ENCODE peak calls at places on chromosomes 5 and 9, in nine cellular contexts. S, Q, A, R, P, J, C, W and X are unnamed samples.

GRCh38 chr9:99134893-99135341 is 30.0 kb downstream of the TGFBR1 start:
- DNase-seq in S (no peak), Q (peak; percentile 22), A (no peak), R (no peak), P (peak; percentile 31), J (no peak), C (no peak), W (no peak), X (peak; percentile 57)

GRCh38 chr5:85109616-85110015 is 724.9 kb upstream of the EDIL3 start:
- DNase-seq in S (no peak), Q (no peak), A (no peak), R (no peak), P (no peak), J (no peak), C (no peak), W (no peak), X (peak; percentile 5)

GRCh38 chr5:113749334-113749733 is 235.8 kb downstream of the YTHDC2 start:
- DNase-seq in S (no peak), Q (no peak), A (no peak), R (no peak), P (no peak), J (no peak), C (no peak), W (no peak), X (no peak)

GRCh38 chr9:3740690-3741419 is 215.1 kb upstream of the RFX3 start:
- DNase-seq in S (no peak), Q (no peak), A (no peak), R (no peak), P (no peak), J (no peak), C (no peak), W (no peak), X (peak; percentile 27)

GRCh38 chr5:122937914-122938313 is 92.5 kb downstream of the SNX24 start:
- DNase-seq in S (no peak), Q (no peak), A (no peak), R (peak; percentile 82), P (no peak), J (no peak), C (no peak), W (peak; percentile 47), X (no peak)

GRCh38 chr9:134123764-134124128 is 12.1 kb upstream of the WDR5 start:
- DNase-seq in S (no peak), Q (no peak), A (no peak), R (no peak), P (no peak), J (no peak), C (no peak), W (no peak), X (no peak)

GRCh38 chr5:39231705-39232525 is 12.6 kb upstream of the FYB1 start:
- DNase-seq in S (no peak), Q (peak; percentile 75), A (no peak), R (no peak), P (no peak), J (no peak), C (no peak), W (no peak), X (peak; percentile 5)

GRCh38 chr9:79565245-79565644 is 6.5 kb upstream of the TLE4 start:
- DNase-seq in S (no peak), Q (no peak), A (no peak), R (no peak), P (no peak), J (no peak), C (no peak), W (no peak), X (no peak)

GRCh38 chr5:10018670-10019069 is 231.0 kb downstream of the ATPSCKMT start:
- DNase-seq in S (no peak), Q (peak; percentile 95), A (no peak), R (no peak), P (peak; percentile 76), J (no peak), C (no peak), W (no peak), X (peak; percentile 86)

GRCh38 chr9:110192531-110193326 is 15.2 kb downstream of the C9orf152 start:
- DNase-seq in S (no peak), Q (peak; percentile 83), A (no peak), R (no peak), P (peak; percentile 99), J (no peak), C (no peak), W (peak; percentile 48), X (peak; percentile 73)

GRCh38 chr5:40623480-40624420 is 56.0 kb upstream of the PTGER4 start:
- DNase-seq in S (peak; percentile 28), Q (no peak), A (no peak), R (no peak), P (no peak), J (peak; percentile 14), C (no peak), W (no peak), X (no peak)

GRCh38 chr5:119049824-119050449 is 20.9 kb upstream of the DMXL1 start:
- DNase-seq in S (no peak), Q (peak; percentile 83), A (no peak), R (no peak), P (no peak), J (no peak), C (peak; percentile 30), W (no peak), X (peak; percentile 34)